ENCODE peak calls at places on chromosomes 4 and X, in ten cellular contexts. V is mucosa of descending colon, W is mammary epithelial cell, F is lower leg skin, N is AG10803, J is kidney, T is astrocyte, S is AG09309, Y is cardiac muscle cell, K is heart right ventricle. I is an unnamed sample.

GRCh38 chr4:1418494-1419285 is 12.4 kb upstream of the NKX1-1 start:
- DNase-seq in J (no peak), S (no peak), N (no peak), V (no peak), W (no peak), K (no peak), T (no peak), F (peak), Y (no peak), I (no peak)

GRCh38 chrX:1416965-1417760 is 25.2 kb upstream of the SLC25A6 start:
- DNase-seq in N (no peak), V (no peak), S (no peak), W (no peak), K (no peak), Y (no peak), T (no peak), J (peak), F (no peak), I (no peak)

GRCh38 chrX:107168259-107168658 is 38.0 kb downstream of the NUP62CL start:
- DNase-seq in J (no peak), Y (no peak), N (no peak), V (no peak), F (no peak), S (no peak), T (no peak), W (no peak), K (no peak), I (no peak)

GRCh38 chr4:7857993-7858392 is 81.7 kb downstream of the AFAP1 start:
- DNase-seq in N (no peak), Y (no peak), S (no peak), J (no peak), W (no peak), T (no peak), F (no peak), K (no peak), V (no peak), I (no peak)

GRCh38 chr4:143586080-143586479 is 72.6 kb downstream of the SMARCA5 start:
- DNase-seq in K (no peak), V (no peak), N (peak), S (no peak), J (no peak), F (no peak), Y (peak), W (no peak), T (peak), I (no peak)

GRCh38 chr4:186701273-186701672 is 22.4 kb downstream of the FAT1 start:
- DNase-seq in W (no peak), N (peak), F (no peak), J (no peak), V (peak), Y (peak), K (peak), S (no peak), T (peak), I (no peak)

GRCh38 chr4:82947498-82947897 is 47.0 kb downstream of the THAP9 start:
- DNase-seq in T (no peak), Y (no peak), N (no peak), K (no peak), S (no peak), F (no peak), W (no peak), V (no peak), J (no peak), I (no peak)

GRCh38 chr4:36177946-36178345 is 66.4 kb downstream of the ARAP2 start:
- DNase-seq in T (peak), Y (no peak), N (no peak), J (no peak), F (no peak), W (peak), S (no peak), V (no peak), K (no peak), I (no peak)

GRCh38 chr4:101008503-101008902 is 338.8 kb downstream of the PPP3CA start:
- DNase-seq in F (no peak), K (no peak), Y (no peak), V (no peak), S (no peak), T (no peak), N (no peak), W (no peak), J (no peak), I (no peak)

GRCh38 chr4:117983541-117984451 is 50.5 kb upstream of the NDST3 start:
- DNase-seq in J (no peak), K (no peak), S (no peak), W (peak), F (no peak), T (peak), V (no peak), Y (peak), N (no peak), I (no peak)

GRCh38 chr4:23856630-23857029 is 33.2 kb downstream of the PPARGC1A start:
- DNase-seq in T (peak), J (peak), W (no peak), K (peak), V (peak), S (no peak), N (no peak), F (no peak), Y (peak), I (no peak)

DNA sequence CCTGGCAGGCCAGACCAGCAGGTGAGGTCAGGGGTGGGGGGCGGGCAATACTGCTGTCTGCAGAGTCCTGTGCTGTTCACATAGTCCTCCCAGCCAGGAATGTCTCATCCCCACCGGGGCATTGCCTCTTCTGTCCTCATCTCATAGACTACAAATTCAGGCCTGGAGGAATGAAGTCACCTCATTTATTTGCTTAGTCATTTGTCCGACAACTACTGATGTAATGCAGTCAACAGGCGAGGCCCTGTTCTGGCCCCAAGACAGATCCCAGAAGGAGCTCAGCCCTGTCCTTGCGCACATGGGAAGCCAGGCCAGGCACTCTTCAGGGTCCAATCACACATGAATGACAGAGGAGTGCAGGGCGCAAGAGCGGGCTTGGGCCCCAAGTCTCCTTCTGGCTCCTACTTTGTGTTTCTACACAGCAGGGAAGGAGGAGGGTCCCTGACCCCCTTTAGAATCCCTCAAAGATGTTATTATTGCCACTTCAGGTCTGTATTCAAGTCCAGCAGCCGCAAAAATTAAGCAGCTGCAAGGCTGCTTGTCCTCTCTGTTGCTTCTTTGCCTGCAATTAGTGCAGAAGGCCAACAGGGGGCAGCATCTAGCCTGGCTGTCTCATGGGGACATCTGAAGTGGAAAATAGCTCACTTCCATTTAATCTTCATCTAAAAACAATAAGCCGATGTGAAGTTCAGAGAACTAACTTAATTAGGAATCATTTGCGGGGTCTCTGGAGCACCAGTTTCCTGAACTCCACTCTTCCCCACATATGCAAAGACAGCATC is 15.2 kb upstream of the HMX1 start:
- DNase-seq in J (no peak), S (no peak), Y (no peak), N (no peak), V (no peak), F (no peak), T (no peak), K (no peak), W (no peak), I (no peak)
- TF ChIP-seq CTCF in J (no peak), S (peak), Y (peak), N (peak), V (no peak), F (no peak), T (peak), K (no peak), W (peak), I (peak)

GRCh38 chr4:185280608-185281007 is 71.2 kb downstream of the SNX25 start:
- DNase-seq in Y (no peak), S (no peak), K (no peak), F (no peak), W (no peak), V (peak), T (no peak), J (no peak), N (no peak), I (peak)
- H3K4me3 ChIP-seq in Y (no peak), S (no peak), K (no peak), F (no peak), W (no peak), V (no peak), T (no peak), J (no peak), N (no peak), I (no peak)

DNA sequence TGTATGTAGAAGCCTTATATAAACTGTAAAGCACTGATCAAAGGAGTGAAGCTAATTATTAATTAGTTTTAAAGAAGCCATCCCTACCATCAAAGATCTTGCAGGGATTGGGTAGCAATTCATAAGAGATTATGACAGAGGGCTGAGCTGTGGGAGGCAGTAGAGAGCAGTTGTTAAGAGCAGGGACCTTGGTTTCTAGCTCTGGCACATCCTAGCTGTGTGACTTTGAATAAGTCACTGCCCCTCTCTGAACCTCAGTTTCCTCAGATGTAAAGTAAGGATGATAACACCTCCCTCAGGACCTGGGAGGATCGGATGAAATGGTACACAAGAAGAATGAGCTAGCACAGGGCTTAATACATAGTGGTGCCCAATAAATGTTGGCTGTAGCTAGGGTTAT is 45.4 kb downstream of the APLN start:
- DNase-seq in V (no peak), S (no peak), K (no peak), W (no peak), N (no peak), T (no peak), F (no peak), J (no peak), Y (no peak), I (no peak)
- TF ChIP-seq CTCF in V (no peak), S (no peak), K (no peak), W (no peak), N (peak), T (peak), F (no peak), J (no peak), Y (peak), I (no peak)

GRCh38 chrX:146208821-146209220 is 391.2 kb downstream of the SLITRK2 start:
- DNase-seq in F (no peak), T (no peak), S (no peak), Y (no peak), J (no peak), V (no peak), K (no peak), N (no peak), W (no peak), I (no peak)
- H3K4me3 ChIP-seq in F (no peak), T (no peak), S (no peak), Y (no peak), J (no peak), V (no peak), K (no peak), N (no peak), W (no peak), I (no peak)

GRCh38 chrX:36898301-36898700 is 109.9 kb upstream of the FAM47C start:
- DNase-seq in S (no peak), Y (no peak), N (peak), K (no peak), V (no peak), F (no peak), W (peak), T (no peak), J (no peak), I (peak)
- TF ChIP-seq CTCF in S (peak), Y (peak), N (peak), K (no peak), V (no peak), F (no peak), W (peak), T (peak), J (no peak), I (peak)

I was measured in GM12865.